ENCODE peak calls at places on chromosomes 7 and 10, in eight cellular contexts. W, Z, X, S, K, I, G and R are unnamed samples.

GRCh38 chr10:4073912-4074311 is 288.9 kb upstream of the KLF6 start:
- DNase-seq in S (no peak), W (no peak), X (no peak), G (no peak), I (no peak), Z (no peak), K (no peak), R (no peak)

GRCh38 chr7:87330316-87330715 is 15.1 kb upstream of the CROT start:
- DNase-seq in K (no peak), S (no peak), Z (no peak), I (no peak), G (no peak), X (no peak), W (no peak), R (no peak)

GRCh38 chr10:72567884-72568283 is 58.0 kb downstream of the MICU1 start:
- DNase-seq in X (peak), G (no peak), K (peak), W (no peak), Z (no peak), S (no peak), I (no peak), R (no peak)

GRCh38 chr10:70805619-70806215 is 10.0 kb upstream of the SGPL1 start:
- DNase-seq in W (no peak), Z (no peak), G (no peak), I (no peak), K (no peak), X (no peak), S (no peak), R (no peak)

GRCh38 chr7:127927339-127927679 is 103.9 kb downstream of the LRRC4 start:
- DNase-seq in I (no peak), X (no peak), W (no peak), G (peak), Z (peak), S (no peak), K (no peak), R (no peak)

GRCh38 chr10:43753397-43754061 is 104.8 kb upstream of the ZNF32 start:
- DNase-seq in W (peak), G (no peak), I (no peak), Z (no peak), S (no peak), X (no peak), K (no peak), R (no peak)

GRCh38 chr7:157692156-157693011 is 355.6 kb downstream of the DNAJB6 start:
- DNase-seq in Z (no peak), K (no peak), X (no peak), S (no peak), I (peak), G (peak), W (no peak), R (no peak)

GRCh38 chr10:98852686-98853085 is 383.0 kb downstream of the HPSE2 start:
- DNase-seq in G (no peak), X (no peak), I (no peak), W (no peak), Z (no peak), S (no peak), K (peak), R (no peak)

GRCh38 chr10:23391817-23392216 is 47.1 kb upstream of the OTUD1 start:
- DNase-seq in I (no peak), X (no peak), K (no peak), W (no peak), Z (no peak), S (no peak), G (no peak), R (no peak)

GRCh38 chr10:43863859-43864591 is 215.3 kb upstream of the ZNF32 start:
- DNase-seq in I (peak), S (peak), Z (peak), G (peak), K (no peak), X (no peak), W (no peak), R (no peak)

GRCh38 chr10:92222603-92223275 is 68.1 kb downstream of the CPEB3 start:
- DNase-seq in S (no peak), I (no peak), G (no peak), K (peak), X (peak), W (no peak), Z (no peak), R (no peak)

GRCh38 chr7:127803626-127804025 is 151.6 kb downstream of the SND1 start:
- DNase-seq in Z (no peak), K (no peak), G (no peak), S (no peak), W (no peak), X (no peak), I (no peak), R (no peak)

GRCh38 chr7:155380986-155381851 is 76.7 kb upstream of the EN2 start:
- DNase-seq in X (no peak), I (peak), Z (no peak), K (no peak), W (no peak), S (no peak), G (no peak), R (no peak)
- H3K4me3 ChIP-seq in X (no peak), I (peak), Z (no peak), K (no peak), W (no peak), S (peak), G (no peak), R (no peak)

GRCh38 chr7:72494807-72495206 is 82.7 kb upstream of the CALN1 start:
- DNase-seq in I (no peak), G (no peak), Z (no peak), S (no peak), X (no peak), W (no peak), K (no peak), R (no peak)
- H3K27ac ChIP-seq in I (no peak), G (no peak), Z (no peak), S (no peak), X (no peak), W (no peak), K (no peak), R (no peak)

DNA sequence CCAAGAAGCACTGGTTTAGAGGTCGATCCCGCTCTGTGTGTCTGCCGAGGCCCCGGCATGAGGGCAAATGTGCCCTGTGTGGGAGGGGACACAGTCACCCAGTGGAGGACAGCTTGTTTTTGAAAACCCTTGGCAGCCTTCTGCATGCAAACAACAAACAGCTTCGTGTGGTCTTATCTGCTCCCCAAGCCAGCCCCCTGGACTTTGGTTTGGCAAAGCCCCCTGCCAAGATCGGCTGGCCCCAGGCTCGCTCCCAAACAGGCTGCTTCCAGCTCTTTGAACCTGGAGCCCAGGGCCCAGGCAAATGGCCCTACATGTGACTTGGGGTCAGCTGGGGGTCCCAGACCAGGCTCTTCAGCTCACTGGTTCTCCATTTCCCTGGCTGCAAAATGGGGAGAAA is 2.9 kb downstream of the ELN start:
- DNase-seq in S (no peak), X (no peak), W (no peak), I (no peak), Z (no peak), G (no peak), K (no peak), R (no peak)
- TF ChIP-seq POLR2A in S (no peak), X (no peak), W (no peak), I (no peak), Z (no peak), G (no peak), K (no peak), R (no peak)

DNA sequence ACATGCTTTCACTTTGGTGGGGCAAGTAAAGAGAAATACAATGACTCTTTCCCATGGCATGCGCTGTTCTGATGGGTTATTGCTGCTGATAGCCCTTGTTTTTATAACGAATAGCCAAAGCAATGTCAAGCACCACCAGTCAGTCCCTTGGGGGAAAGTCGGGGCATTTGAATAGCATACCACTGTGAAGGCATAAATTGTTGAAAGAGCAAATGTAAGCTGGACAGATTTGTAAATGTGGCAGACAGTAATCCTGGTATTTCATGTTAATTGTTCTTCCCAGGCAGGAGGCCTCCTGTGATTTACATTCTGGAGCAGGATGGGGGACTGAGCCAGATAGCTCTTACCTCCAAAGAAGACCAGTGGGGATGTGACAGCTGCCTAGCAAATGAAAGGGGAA is 293.3 kb downstream of the ADRA2A start:
- DNase-seq in G (no peak), S (no peak), Z (no peak), X (no peak), I (no peak), K (no peak), W (no peak), R (no peak)
- H3K4me3 ChIP-seq in G (no peak), S (no peak), Z (no peak), X (no peak), I (no peak), K (no peak), W (no peak), R (no peak)